ENCODE peak calls at places on chromosomes 7 and 10, in seven cellular contexts. X is colonic mucosa; E is stimulated activated CD4-positive, alpha-beta T cell treated with anti-CD3 and anti-CD28 coated beads, Interleukin-4, amount 100 ng/mL, for 4 hours; R is AML-193; V is neural crest cell; N is tibial artery; M is stimulated activated CD8-positive, alpha-beta memory T cell treated with anti-CD3 and anti-CD28 coated beads, Interleukin-4, amount 100 ng/mL, for 1 hour. F is an unnamed sample.

GRCh38 chr7:83738436-83738835 is 89.5 kb upstream of the SEMA3E start:
- DNase-seq in E (no peak), V (no peak), M (no peak), N (no peak), X (no peak), R (no peak), F (no peak)

GRCh38 chr7:41890631-41891265 is 187.9 kb upstream of the INHBA start:
- DNase-seq in V (no peak), R (no peak), E (no peak), X (no peak), N (no peak), M (no peak), F (no peak)

GRCh38 chr7:16564909-16565426 is 38.3 kb downstream of the LRRC72 start:
- DNase-seq in E (no peak), V (no peak), N (no peak), R (peak), M (no peak), X (no peak), F (no peak)

GRCh38 chr7:26476271-26476670 is 184.6 kb downstream of the SNX10 start:
- DNase-seq in X (no peak), V (no peak), R (no peak), N (no peak), M (no peak), E (no peak), F (no peak)

GRCh38 chr10:86723009-86723408 is 33.4 kb upstream of the BMPR1A start:
- DNase-seq in E (no peak), N (no peak), R (no peak), M (no peak), V (no peak), X (no peak), F (peak)

GRCh38 chr10:99506416-99506815 is 26.3 kb upstream of the NKX2-3 start:
- DNase-seq in V (no peak), N (no peak), M (no peak), R (no peak), X (no peak), E (no peak), F (no peak)

GRCh38 chr7:107044347-107045194 is at the start of gene PRKAR2B:
- DNase-seq in R (peak), V (peak), X (peak), E (peak), M (peak), N (peak), F (peak)

GRCh38 chr7:134547738-134548054 is 1.2 kb upstream of the AKR1B15 start:
- DNase-seq in V (no peak), N (peak), R (no peak), X (no peak), M (no peak), E (peak), F (no peak)

GRCh38 chr7:128919881-128920789 is 9.6 kb upstream of the KCP start:
- DNase-seq in N (no peak), M (no peak), E (no peak), X (no peak), V (no peak), R (no peak), F (no peak)

GRCh38 chr10:49053053-49053997 is 62.0 kb downstream of the VSTM4 start:
- DNase-seq in N (no peak), X (no peak), M (no peak), R (no peak), E (no peak), V (no peak), F (peak)

GRCh38 chr7:100157334-100158228 is 942 bp downstream of the TRAPPC14 start:
- DNase-seq in N (no peak), R (no peak), V (no peak), M (no peak), X (no peak), E (no peak), F (no peak)

GRCh38 chr7:91685544-91685943 is 195.0 kb downstream of the MTERF1 start:
- DNase-seq in E (no peak), V (no peak), N (no peak), M (no peak), X (no peak), R (no peak), F (no peak)

GRCh38 chr7:151432658-151433521 is 7.1 kb downstream of the CRYGN start:
- DNase-seq in E (no peak), M (no peak), V (no peak), R (no peak), X (no peak), N (no peak), F (peak)

GRCh38 chr10:33927347-33927746 is 592.9 kb upstream of the NRP1 start:
- DNase-seq in R (no peak), X (no peak), E (no peak), V (no peak), M (no peak), N (no peak), F (no peak)

GRCh38 chr7:137715101-137715500 is 131.7 kb downstream of the DGKI start:
- DNase-seq in M (no peak), R (no peak), N (no peak), V (no peak), E (no peak), X (no peak), F (no peak)

GRCh38 chr10:123117644-123118409 is 17.9 kb upstream of the HMX3 start:
- DNase-seq in E (no peak), N (no peak), R (no peak), V (no peak), M (no peak), X (no peak), F (no peak)

GRCh38 chr10:30353851-30354250 is 4.8 kb upstream of the MTPAP start:
- DNase-seq in R (no peak), M (no peak), X (no peak), N (no peak), V (no peak), E (no peak), F (no peak)

GRCh38 chr7:16357474-16357873 is 63.9 kb downstream of the CRPPA start:
- DNase-seq in M (no peak), R (no peak), X (no peak), E (no peak), N (no peak), V (no peak), F (no peak)

GRCh38 chr10:124935946-124936345 is 6.0 kb upstream of the ZRANB1 start:
- DNase-seq in N (no peak), M (no peak), R (no peak), X (no peak), E (no peak), V (no peak), F (no peak)

GRCh38 chr10:92068900-92069299 is 145.3 kb downstream of the BTAF1 start:
- DNase-seq in R (no peak), X (no peak), N (no peak), E (no peak), M (no peak), V (no peak), F (no peak)

GRCh38 chr10:122877264-122877663 is 2.1 kb downstream of the FAM24B start:
- DNase-seq in V (no peak), M (no peak), E (no peak), X (no peak), R (no peak), N (no peak), F (no peak)

GRCh38 chr7:6008668-6009611 is at the start of the genes AIMP2 and PMS2:
- DNase-seq in X (peak), E (peak), R (peak), V (peak), N (peak), M (peak), F (peak)

GRCh38 chr7:85602196-85602595 is 415.3 kb upstream of the SEMA3D start:
- DNase-seq in R (no peak), V (no peak), X (no peak), M (no peak), E (no peak), N (no peak), F (no peak)

GRCh38 chr7:20786779-20787651 is at the start of gene SP8:
- DNase-seq in R (no peak), E (no peak), M (no peak), N (no peak), X (peak), V (peak), F (no peak)

GRCh38 chr10:58107506-58107905 is 160.2 kb downstream of the IPMK start:
- DNase-seq in N (no peak), M (no peak), E (no peak), R (no peak), V (no peak), X (no peak), F (no peak)

GRCh38 chr7:102913846-102914245 is 1.0 kb downstream of the LRRC17 start:
- DNase-seq in R (no peak), V (no peak), M (no peak), N (no peak), E (no peak), X (no peak), F (no peak)

GRCh38 chr7:90172624-90173023 is 18.4 kb downstream of the STEAP1 start:
- DNase-seq in X (no peak), V (no peak), M (no peak), N (no peak), E (no peak), R (no peak), F (no peak)

GRCh38 chr7:12870219-12870618 is 182.8 kb downstream of the ARL4A start:
- DNase-seq in X (no peak), R (no peak), E (no peak), M (no peak), V (no peak), N (no peak), F (no peak)

GRCh38 chr7:124033093-124033806 is 383 bp upstream of the TMEM229A start:
- DNase-seq in V (peak), E (no peak), N (no peak), M (no peak), R (no peak), X (no peak), F (no peak)

F was measured in activated CD4-positive, alpha-beta memory T cell treated with anti-CD3 and anti-CD28 coated beads, Interleukin-2, amount 10 ng/mL, durations not matched to agents 7 days and 5 days.